ENCODE peak calls at places on chromosomes 4 and X, in six cellular contexts. W is right cardiac atrium, F is fibroblast of lung, X is coronary artery, R is OCI-LY7, N is hepatocyte. Z is an unnamed sample.

GRCh38 chr4:58688603-58689002 is 1578.4 kb upstream of the IGFBP7 start:
- DNase-seq in W (no peak), F (no peak), X (no peak), R (no peak), N (no peak), Z (no peak)

GRCh38 chr4:23369331-23369730 is 520.5 kb downstream of the PPARGC1A start:
- DNase-seq in W (peak; percentile 48), F (no peak), X (no peak), R (no peak), N (no peak), Z (no peak)

GRCh38 chr4:106541253-106541652 is 172.7 kb upstream of the GIMD1 start:
- DNase-seq in W (no peak), F (peak; percentile 74), X (no peak), R (no peak), N (no peak), Z (no peak)

GRCh38 chrX:68820476-68821110 is 8.2 kb upstream of the EFNB1 start:
- DNase-seq in W (no peak), F (no peak), X (no peak), R (no peak), N (no peak), Z (no peak)

GRCh38 chrX:130401415-130402210 is at the start of gene RBMX2:
- DNase-seq in W (peak; percentile 91), F (peak; percentile 62), X (peak; percentile 77), R (peak; percentile 78), N (peak; percentile 90), Z (peak; percentile 80)

GRCh38 chrX:108270739-108271396 is 167.4 kb downstream of the COL4A6 start:
- DNase-seq in W (no peak), F (peak; percentile 80), X (no peak), R (no peak), N (peak; percentile 14), Z (no peak)

GRCh38 chrX:122622800-122623199 is 561.3 kb upstream of the GRIA3 start:
- DNase-seq in W (no peak), F (peak; percentile 33), X (no peak), R (no peak), N (no peak), Z (no peak)

GRCh38 chrX:150324919-150325318 is 38.2 kb upstream of the MAMLD1 start:
- DNase-seq in W (no peak), F (no peak), X (no peak), R (no peak), N (no peak), Z (no peak)

GRCh38 chr4:169582203-169582602 is 30.2 kb downstream of the NEK1 start:
- DNase-seq in W (no peak), F (no peak), X (no peak), R (no peak), N (no peak), Z (no peak)

GRCh38 chr4:87007345-87008181 is 72.8 kb downstream of the AFF1 start:
- DNase-seq in W (peak; percentile 80), F (peak; percentile 50), X (no peak), R (peak; percentile 41), N (peak; percentile 77), Z (peak; percentile 61)

GRCh38 chr4:8938623-8939022 is 67.0 kb upstream of the HMX1 start:
- DNase-seq in W (no peak), F (no peak), X (no peak), R (no peak), N (no peak), Z (no peak)

GRCh38 chr4:138448169-138448568 is 206.0 kb upstream of the SLC7A11 start:
- DNase-seq in W (no peak), F (peak; percentile 14), X (no peak), R (no peak), N (no peak), Z (no peak)

GRCh38 chrX:133670394-133670793 is 255.1 kb upstream of the GPC4 start:
- DNase-seq in W (no peak), F (peak; percentile 25), X (no peak), R (peak; percentile 12), N (peak; percentile 44), Z (no peak)

GRCh38 chrX:1545776-1546408 is 8.9 kb upstream of the P2RY8 start:
- DNase-seq in W (no peak), F (no peak), X (no peak), R (no peak), N (no peak), Z (no peak)

GRCh38 chrX:74523224-74523623 is 91.2 kb downstream of the RLIM start:
- DNase-seq in W (no peak), F (no peak), X (no peak), R (no peak), N (no peak), Z (no peak)

GRCh38 chr4:74942251-74942917 is 9.5 kb downstream of the PARM1 start:
- DNase-seq in W (no peak), F (no peak), X (no peak), R (no peak), N (no peak), Z (no peak)

GRCh38 chr4:8759987-8760386 is 111.7 kb downstream of the HMX1 start:
- DNase-seq in W (peak; percentile 28), F (no peak), X (peak; percentile 28), R (no peak), N (no peak), Z (peak; percentile 3)

GRCh38 chrX:115322375-115322774 is 32.9 kb downstream of the LUZP4 start:
- DNase-seq in W (no peak), F (no peak), X (no peak), R (no peak), N (no peak), Z (no peak)

GRCh38 chr4:86014599-86014998 is 345.3 kb downstream of the MAPK10 start:
- DNase-seq in W (no peak), F (no peak), X (no peak), R (peak; percentile 24), N (peak; percentile 7), Z (no peak)

GRCh38 chrX:10054396-10054795 is 87.2 kb downstream of the CLDN34 start:
- DNase-seq in W (no peak), F (no peak), X (no peak), R (no peak), N (no peak), Z (peak; percentile 66)

GRCh38 chr4:75142377-75142776 is 209.5 kb downstream of the PARM1 start:
- DNase-seq in W (no peak), F (peak; percentile 1), X (no peak), R (no peak), N (no peak), Z (no peak)

GRCh38 chrX:111719426-111720210 is 38.6 kb downstream of the ALG13 start:
- DNase-seq in W (no peak), F (peak; percentile 48), X (no peak), R (peak; percentile 2), N (peak; percentile 13), Z (no peak)

GRCh38 chr4:88549815-88550214 is 26.2 kb upstream of the PYURF start:
- DNase-seq in W (no peak), F (no peak), X (no peak), R (no peak), N (no peak), Z (no peak)

GRCh38 chr4:153449338-153449737 is 16.8 kb upstream of the TMEM131L start:
- DNase-seq in W (no peak), F (no peak), X (no peak), R (no peak), N (no peak), Z (no peak)
- H3K27ac ChIP-seq in W (no peak overlapping the region), F (no peak overlapping the region), X (no peak overlapping the region), R (no peak overlapping the region), N (peak overlapping the region; percentile 53), Z (no peak overlapping the region)

DNA sequence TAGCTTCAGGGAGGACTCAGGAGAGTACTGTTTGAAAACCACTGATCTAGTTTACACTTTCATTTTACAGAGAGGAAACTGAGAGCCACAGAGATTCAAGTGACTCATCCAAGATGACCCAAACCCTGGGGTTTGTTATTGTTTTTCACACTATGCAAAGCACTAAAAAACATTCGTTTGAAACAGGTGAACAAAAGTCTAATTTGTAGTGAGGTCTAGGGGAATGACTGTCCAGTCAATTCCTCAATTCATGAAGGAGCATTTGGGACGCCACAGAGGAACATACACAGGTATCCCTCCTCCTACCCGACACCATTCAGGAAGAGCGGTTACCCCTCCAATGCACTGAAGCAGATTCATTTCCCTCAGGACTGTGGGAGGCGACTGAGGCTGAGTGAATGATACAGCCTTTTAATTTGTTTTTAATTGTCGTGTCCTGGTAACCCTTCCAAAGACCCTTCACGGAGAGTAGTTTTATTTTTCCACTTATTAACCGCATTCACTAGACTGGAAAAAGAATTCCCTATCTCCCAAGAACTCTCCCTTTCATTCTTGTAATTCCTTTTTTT is 30.3 kb downstream of the TLR10 start:
- DNase-seq in W (no peak), F (peak; percentile 63), X (no peak), R (no peak), N (no peak), Z (no peak)
- H3K27ac ChIP-seq in W (peak overlapping the region; percentile 49), F (peak overlapping the region; percentile 56), X (peak overlapping the region; percentile 89), R (no peak overlapping the region), N (peak overlapping the region; percentile 82), Z (no peak overlapping the region)

DNA sequence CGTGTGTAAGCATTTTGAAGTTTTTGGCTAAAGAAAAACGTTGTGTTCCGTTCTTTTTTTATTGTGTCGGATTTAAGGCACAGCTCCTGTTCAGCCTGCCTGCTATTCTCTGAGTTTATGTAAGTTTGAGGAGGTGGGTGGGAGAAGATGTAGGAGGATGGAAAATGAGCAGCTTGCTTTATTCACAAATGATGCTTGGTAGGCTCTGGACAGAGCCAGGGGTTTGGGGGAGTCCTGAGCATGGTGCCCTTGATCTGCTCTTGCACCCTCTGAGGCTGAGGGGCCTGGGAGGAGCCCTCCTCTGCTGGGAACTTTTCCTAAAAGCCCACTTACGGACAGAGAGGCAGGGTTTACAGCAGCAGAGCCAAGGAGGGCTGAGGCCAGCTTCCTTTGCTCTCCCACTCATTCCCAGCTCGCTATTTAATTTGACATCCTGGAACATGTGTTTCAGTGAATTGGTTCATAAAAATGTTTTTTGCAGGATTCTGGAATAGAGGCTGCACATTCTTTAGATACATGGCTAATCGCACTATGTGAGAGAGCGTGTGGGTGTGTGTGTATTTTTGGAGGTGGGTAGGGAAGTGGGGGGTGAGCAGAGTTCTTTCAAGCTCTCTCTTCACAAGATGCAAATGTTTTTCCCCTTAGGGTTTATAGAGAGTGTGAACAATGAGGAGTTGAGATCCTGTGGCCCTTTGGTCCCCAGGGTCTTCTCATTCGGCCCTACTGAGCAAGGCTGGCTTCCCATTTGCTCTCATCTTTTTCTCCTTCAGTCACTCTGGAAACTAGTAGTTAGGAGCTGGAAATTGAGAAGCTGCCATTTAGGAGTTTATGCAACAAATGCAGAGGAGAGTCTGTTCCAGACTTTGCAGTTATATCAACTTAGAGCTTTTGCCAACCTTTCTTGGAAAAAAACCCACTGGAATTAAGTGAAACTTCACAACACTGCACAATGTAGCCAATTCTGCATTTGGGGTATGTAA is 32.1 kb downstream of the TMEM131L start:
- DNase-seq in W (peak; percentile 52), F (peak; percentile 88), X (no peak), R (peak; percentile 61), N (peak; percentile 36), Z (no peak)
- H3K27ac ChIP-seq in W (peak overlapping the region; percentile 57), F (peak overlapping the region; percentile 63), X (peak overlapping the region; percentile 85), R (peak overlapping the region; percentile 45), N (peak overlapping the region; percentile 74), Z (no peak overlapping the region)

GRCh38 chr4:111475001-111475400 is 670.3 kb upstream of the FAM241A start:
- DNase-seq in W (peak; percentile 56), F (peak; percentile 28), X (no peak), R (no peak), N (peak; percentile 69), Z (no peak)
- H3K27ac ChIP-seq in W (no peak overlapping the region), F (no peak overlapping the region), X (no peak overlapping the region), R (no peak overlapping the region), N (no peak overlapping the region), Z (no peak overlapping the region)

GRCh38 chr4:82284858-82285805 is 88.7 kb downstream of the HNRNPD start:
- DNase-seq in W (peak; percentile 99), F (peak; percentile 99), X (peak; percentile 100), R (peak; percentile 99), N (peak; percentile 99), Z (peak; percentile 99)
- H3K27ac ChIP-seq in W (no peak overlapping the region), F (no peak overlapping the region), X (peak overlapping the region; percentile 71), R (peak overlapping the region; percentile 22), N (peak overlapping the region; percentile 1), Z (peak overlapping the region; percentile 78)

GRCh38 chr4:36283912-36284465 is 2.6 kb downstream of the DTHD1 start:
- DNase-seq in W (no peak), F (no peak), X (no peak), R (no peak), N (no peak), Z (no peak)
- H3K27ac ChIP-seq in W (no peak overlapping the region), F (no peak overlapping the region), X (no peak overlapping the region), R (no peak overlapping the region), N (no peak overlapping the region), Z (no peak overlapping the region)